ENCODE peak calls at places on chromosome 9, in nine cellular contexts. I is astrocyte of the spinal cord; J is progenitor cell of endocrine pancreas; G is CD8-positive, alpha-beta T cell; O is right atrium auricular region; D is left lung; F is cardiac muscle cell; R is endothelial cell; Z is heart left ventricle. A is an unnamed sample.

GRCh38 chr9:73143606-73144328 is 7.9 kb upstream of the ANXA1 start:
- DNase-seq in F (no peak), I (peak), D (no peak), J (no peak), Z (no peak), G (no peak), R (no peak), O (no peak), A (no peak)

GRCh38 chr9:135126480-135127187 is 39.2 kb downstream of the OLFM1 start:
- DNase-seq in Z (no peak), R (no peak), F (no peak), D (peak), I (no peak), J (no peak), O (no peak), G (no peak), A (no peak)

GRCh38 chr9:71742703-71743102 is 25.6 kb downstream of the CEMIP2 start:
- DNase-seq in R (no peak), Z (no peak), D (no peak), F (no peak), J (no peak), G (no peak), O (no peak), I (no peak), A (no peak)

GRCh38 chr9:128124873-128125574 is 2.5 kb downstream of the PTGES2 start:
- DNase-seq in I (peak), O (no peak), D (peak), Z (peak), F (peak), R (peak), G (no peak), J (peak), A (peak)

GRCh38 chr9:13446935-13447334 is 167.4 kb upstream of the MPDZ start:
- DNase-seq in F (no peak), D (no peak), Z (no peak), R (no peak), I (no peak), J (no peak), O (no peak), G (no peak), A (no peak)

GRCh38 chr9:89845321-89845720 is 240.5 kb downstream of the GADD45G start:
- DNase-seq in O (no peak), R (no peak), G (no peak), I (no peak), Z (no peak), J (no peak), D (no peak), F (no peak), A (no peak)

GRCh38 chr9:136004712-136005111 is 43.5 kb upstream of the UBAC1 start:
- DNase-seq in F (no peak), O (no peak), J (peak), I (no peak), R (no peak), D (no peak), G (no peak), Z (no peak), A (peak)

GRCh38 chr9:4228606-4229005 is 71.3 kb downstream of the GLIS3 start:
- DNase-seq in R (no peak), I (peak), J (no peak), F (peak), D (no peak), G (no peak), O (no peak), Z (no peak), A (no peak)

GRCh38 chr9:75111019-75111622 is 22.8 kb downstream of the OSTF1 start:
- DNase-seq in O (no peak), J (no peak), R (no peak), Z (no peak), I (no peak), F (no peak), G (no peak), D (no peak), A (no peak)

GRCh38 chr9:18791074-18791473 is 241.9 kb downstream of the SAXO1 start:
- DNase-seq in Z (no peak), G (no peak), D (no peak), O (no peak), J (peak), F (peak), R (peak), I (peak), A (peak)

GRCh38 chr9:1051286-1052118 is 1.3 kb downstream of the DMRT2 start:
- DNase-seq in G (no peak), I (no peak), Z (no peak), J (peak), D (peak), F (peak), R (peak), O (no peak), A (peak)

GRCh38 chr9:123686131-123686848 is 243.6 kb downstream of the DENND1A start:
- DNase-seq in I (peak), D (no peak), Z (no peak), F (peak), G (no peak), R (no peak), J (no peak), O (no peak), A (no peak)

GRCh38 chr9:92483896-92484545 is 1.7 kb upstream of the ASPN start:
- DNase-seq in Z (no peak), J (no peak), R (no peak), F (no peak), O (no peak), G (no peak), D (no peak), I (peak), A (no peak)

GRCh38 chr9:3887121-3887797 is 361.5 kb upstream of the RFX3 start:
- DNase-seq in G (no peak), I (no peak), O (no peak), J (no peak), F (no peak), D (no peak), Z (no peak), R (no peak), A (no peak)

GRCh38 chr9:123168526-123168925 is 99.9 kb downstream of the STRBP start:
- DNase-seq in Z (no peak), R (no peak), F (peak), D (no peak), G (no peak), J (no peak), I (no peak), O (no peak), A (no peak)

GRCh38 chr9:134881313-134881670 is 682 bp downstream of the FCN2 start:
- DNase-seq in G (no peak), Z (no peak), F (no peak), J (no peak), I (no peak), O (no peak), R (no peak), D (no peak), A (no peak)

GRCh38 chr9:72356019-72356653 is 8.9 kb downstream of the ZFAND5 start:
- DNase-seq in G (no peak), F (no peak), J (no peak), R (no peak), D (no peak), O (no peak), I (peak), Z (no peak), A (no peak)

DNA sequence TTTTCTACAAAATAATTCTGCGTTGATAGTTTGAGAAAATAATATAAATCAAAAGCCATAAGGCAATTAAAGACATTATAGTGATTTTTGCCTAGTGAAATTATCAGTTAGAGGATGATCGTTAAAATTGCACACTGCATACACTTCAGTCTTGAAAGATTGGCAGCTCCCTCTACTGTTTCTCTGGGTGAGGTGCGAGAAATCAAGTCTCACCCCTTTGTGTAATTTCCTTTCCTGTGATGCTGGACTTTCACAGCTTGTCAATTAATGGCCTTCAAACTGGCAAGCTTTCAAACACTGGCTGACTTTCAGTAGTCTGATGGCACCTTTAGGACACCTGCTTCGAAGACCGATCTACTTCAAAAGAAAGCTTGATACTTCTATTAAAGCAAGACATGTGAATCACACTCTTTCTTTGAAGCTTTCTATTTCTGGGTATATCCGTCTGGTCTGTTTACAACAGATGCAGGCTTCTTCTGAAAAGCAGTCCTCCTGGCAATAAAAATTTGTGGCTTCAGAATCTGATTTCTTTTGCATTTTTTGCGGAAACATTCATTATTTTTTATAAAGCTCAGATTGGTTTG is 706.8 kb upstream of the PTPRD start:
- DNase-seq in F (peak), Z (no peak), I (peak), J (no peak), O (no peak), D (no peak), R (peak), G (no peak), A (peak)
- TF ChIP-seq CTCF in F (peak), Z (peak), I (peak), J (peak), O (peak), D (no peak), R (peak), G (no peak), A (peak)

GRCh38 chr9:34519321-34520020 is 3.3 kb downstream of the ENHO start:
- DNase-seq in Z (no peak), J (no peak), I (no peak), G (no peak), R (no peak), F (no peak), D (no peak), O (no peak), A (no peak)
- TF ChIP-seq CTCF in Z (no peak), J (no peak), I (no peak), G (no peak), R (no peak), F (no peak), D (no peak), O (no peak), A (no peak)

DNA sequence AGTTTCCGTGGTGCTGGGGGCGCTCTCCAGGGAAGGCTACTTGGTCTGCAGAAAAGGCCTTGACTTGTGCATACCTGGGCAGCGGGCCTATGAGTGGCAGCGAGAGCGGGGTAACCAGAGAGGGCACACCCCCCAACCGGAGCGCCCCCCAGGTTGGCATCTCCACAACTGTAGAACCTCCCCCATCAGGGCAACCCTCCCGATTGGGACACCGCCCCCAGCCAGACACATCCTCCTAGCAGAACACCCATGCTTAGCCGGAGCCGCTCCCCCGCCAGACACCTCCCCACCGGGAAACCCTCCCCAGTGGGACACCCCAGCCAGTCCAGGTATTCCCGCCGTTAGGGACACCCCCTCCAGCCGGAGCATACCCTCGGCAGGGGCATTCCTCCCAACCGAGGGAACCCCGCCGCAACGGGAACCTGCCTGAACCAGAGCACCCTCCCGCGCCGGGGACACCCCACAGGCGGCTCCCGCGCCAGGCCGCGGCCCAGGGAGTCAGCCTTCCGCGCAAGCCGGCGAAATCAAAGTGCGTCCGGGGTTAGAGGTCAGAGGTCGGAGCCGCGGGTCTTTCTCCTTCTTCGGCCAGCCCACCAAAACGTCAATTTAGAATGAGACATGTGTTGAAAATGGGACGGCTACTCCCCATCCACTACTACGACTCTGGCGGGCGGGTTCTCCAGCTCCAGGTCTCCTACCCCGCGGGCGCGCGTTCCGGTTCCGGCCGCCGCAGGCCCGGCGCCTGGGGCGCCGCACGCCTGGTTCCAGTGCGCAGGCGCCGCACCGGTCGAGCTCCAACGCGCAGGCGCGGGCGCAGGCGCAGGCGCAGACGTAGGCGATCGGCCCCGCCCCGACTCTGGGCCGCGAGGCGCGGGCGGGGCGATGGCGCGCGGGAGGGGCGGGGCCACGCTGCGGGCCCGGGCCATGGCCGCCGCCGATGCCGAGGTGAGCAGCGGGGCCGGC is at the start of gene EHMT1:
- DNase-seq in O (peak), J (peak), R (peak), D (peak), F (peak), I (peak), G (peak), Z (peak), A (peak)
- TF ChIP-seq CTCF in O (no peak), J (no peak), R (no peak), D (no peak), F (no peak), I (no peak), G (no peak), Z (no peak), A (no peak)

GRCh38 chr9:107345327-107345726 is 62.2 kb downstream of the RAD23B start:
- DNase-seq in J (no peak), O (peak), G (no peak), R (no peak), D (no peak), F (no peak), I (no peak), Z (no peak), A (no peak)
- TF ChIP-seq CTCF in J (no peak), O (no peak), G (no peak), R (no peak), D (no peak), F (no peak), I (no peak), Z (no peak), A (no peak)

DNA sequence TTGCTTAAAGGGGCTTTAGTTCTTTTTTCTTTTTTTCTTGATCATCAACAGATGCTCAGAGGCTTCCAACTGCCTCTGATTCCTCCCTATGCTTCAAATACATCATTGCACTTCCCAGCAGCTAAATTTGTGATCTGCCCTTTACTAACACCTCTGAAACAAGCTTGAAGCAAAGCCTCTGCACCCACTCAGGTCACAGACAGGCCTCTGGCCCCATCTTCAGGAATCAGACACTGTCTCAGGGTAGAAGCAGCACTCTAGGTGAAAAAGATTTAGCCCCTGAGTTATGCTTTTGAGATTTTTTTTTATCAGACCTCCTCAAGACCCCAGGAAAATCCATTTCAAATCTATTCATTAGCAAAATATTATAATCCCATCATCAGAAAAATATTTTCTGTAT is 91.5 kb downstream of the MAMDC2 start:
- DNase-seq in F (no peak), G (no peak), R (no peak), Z (no peak), J (no peak), I (no peak), O (no peak), D (no peak), A (no peak)
- TF ChIP-seq CTCF in F (no peak), G (no peak), R (no peak), Z (no peak), J (no peak), I (no peak), O (no peak), D (no peak), A (no peak)

DNA sequence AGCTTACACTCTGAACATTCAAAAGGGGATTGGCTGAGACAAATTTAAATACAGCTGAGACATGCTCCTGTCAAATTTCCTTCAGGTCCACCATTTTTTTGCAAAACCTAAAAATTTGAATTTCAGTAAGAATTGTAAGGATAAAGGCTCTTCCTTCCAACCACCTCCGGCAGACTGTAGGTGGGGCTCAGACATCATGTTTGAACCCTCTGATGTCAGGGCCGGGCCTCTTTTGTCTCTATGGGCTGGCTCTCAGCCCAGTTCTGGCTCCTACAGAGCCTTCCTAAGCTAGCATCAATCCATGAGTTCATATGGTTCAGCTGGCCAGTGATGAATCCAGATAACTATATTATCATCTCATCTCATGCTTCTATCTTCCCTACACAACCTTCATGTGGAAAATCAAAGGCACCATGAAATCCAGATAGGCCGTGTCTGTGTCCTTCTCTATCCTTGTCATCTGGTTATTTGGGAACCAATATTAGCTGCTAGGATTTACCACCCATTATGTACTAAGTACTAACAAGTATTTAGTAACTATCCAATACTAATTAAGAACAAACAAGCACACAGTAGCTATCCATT is 44.2 kb downstream of the NIPSNAP3B start:
- DNase-seq in O (no peak), Z (no peak), G (no peak), D (no peak), J (no peak), R (no peak), I (peak), F (no peak), A (no peak)
- TF ChIP-seq CTCF in O (peak), Z (no peak), G (no peak), D (no peak), J (peak), R (no peak), I (peak), F (peak), A (no peak)

DNA sequence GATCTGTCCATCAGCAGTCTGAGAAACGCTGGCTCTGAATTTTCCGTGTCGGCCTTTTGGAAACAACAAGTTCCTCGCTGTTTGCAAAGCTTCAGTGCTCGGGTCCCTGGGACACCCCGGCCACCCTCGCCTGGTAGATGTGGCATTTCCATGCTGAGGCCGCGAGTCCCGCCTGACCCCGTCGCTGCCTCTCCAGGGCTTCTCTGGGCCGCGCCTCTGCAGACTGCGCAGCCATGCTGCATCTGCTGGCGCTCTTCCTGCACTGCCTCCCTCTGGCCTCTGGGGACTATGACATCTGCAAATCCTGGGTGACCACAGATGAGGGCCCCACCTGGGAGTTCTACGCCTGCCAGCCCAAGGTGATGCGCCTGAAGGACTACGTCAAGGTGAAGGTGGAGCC is 4.7 kb downstream of the NTNG2 start:
- DNase-seq in Z (peak), O (no peak), J (no peak), I (no peak), G (no peak), D (peak), R (no peak), F (no peak), A (no peak)
- TF ChIP-seq CTCF in Z (no peak), O (no peak), J (peak), I (peak), G (no peak), D (peak), R (no peak), F (peak), A (peak)

DNA sequence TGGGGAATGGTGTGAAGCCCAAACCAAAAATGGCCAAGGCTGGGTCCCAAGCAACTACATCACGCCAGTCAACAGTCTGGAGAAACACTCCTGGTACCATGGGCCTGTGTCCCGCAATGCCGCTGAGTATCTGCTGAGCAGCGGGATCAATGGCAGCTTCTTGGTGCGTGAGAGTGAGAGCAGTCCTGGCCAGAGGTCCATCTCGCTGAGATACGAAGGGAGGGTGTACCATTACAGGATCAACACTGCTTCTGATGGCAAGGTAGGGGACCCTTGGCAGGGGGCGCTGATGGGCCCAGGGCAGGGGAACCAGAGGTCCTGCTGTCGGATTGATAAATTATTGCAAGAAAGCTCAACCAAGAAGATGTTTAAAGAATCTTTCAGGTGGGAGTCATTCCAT is 19.8 kb downstream of the ABL1 start:
- DNase-seq in Z (no peak), O (no peak), F (no peak), R (no peak), G (no peak), I (no peak), D (no peak), J (no peak), A (no peak)
- TF ChIP-seq CTCF in Z (no peak), O (no peak), F (no peak), R (no peak), G (no peak), I (no peak), D (no peak), J (no peak), A (no peak)